ENCODE peak calls at places on chromosomes 12 and 14, in eight cellular contexts. One of them, this sample, is unnamed.

GRCh38 chr14:68666899-68667298 is 126.0 kb downstream of the ZFP36L1 start:
- DNase-seq in lower lobe of right lung: no peak
- DNase-seq in suprapubic skin: no peak
- DNase-seq in OCI-LY7: no peak
- DNase-seq in fibroblast of lung: no peak
- DNase-seq in left ventricle myocardium inferior: no peak
- DNase-seq in IMR-90: no peak
- DNase-seq in brain microvascular endothelial cell: no peak
- DNase-seq in this sample: no peak

GRCh38 chr14:64060648-64061096 is 207.9 kb downstream of the SYNE2 start:
- DNase-seq in lower lobe of right lung: no peak
- DNase-seq in suprapubic skin: no peak
- DNase-seq in OCI-LY7: peak
- DNase-seq in fibroblast of lung: no peak
- DNase-seq in left ventricle myocardium inferior: no peak
- DNase-seq in IMR-90: no peak
- DNase-seq in brain microvascular endothelial cell: peak
- DNase-seq in this sample: peak

GRCh38 chr12:122064034-122064777 is 14.3 kb upstream of the MLXIP start:
- DNase-seq in lower lobe of right lung: peak
- DNase-seq in suprapubic skin: peak
- DNase-seq in OCI-LY7: peak
- DNase-seq in fibroblast of lung: peak
- DNase-seq in left ventricle myocardium inferior: peak
- DNase-seq in IMR-90: peak
- DNase-seq in brain microvascular endothelial cell: peak
- DNase-seq in this sample: peak

GRCh38 chr12:129423041-129423580 is 480.7 kb downstream of the TMEM132D start:
- DNase-seq in lower lobe of right lung: no peak
- DNase-seq in suprapubic skin: no peak
- DNase-seq in OCI-LY7: no peak
- DNase-seq in fibroblast of lung: no peak
- DNase-seq in left ventricle myocardium inferior: no peak
- DNase-seq in IMR-90: no peak
- DNase-seq in brain microvascular endothelial cell: no peak
- DNase-seq in this sample: no peak

GRCh38 chr14:65866906-65867305 is 454.4 kb downstream of the FUT8 start:
- DNase-seq in lower lobe of right lung: no peak
- DNase-seq in suprapubic skin: no peak
- DNase-seq in OCI-LY7: no peak
- DNase-seq in fibroblast of lung: no peak
- DNase-seq in left ventricle myocardium inferior: no peak
- DNase-seq in IMR-90: no peak
- DNase-seq in brain microvascular endothelial cell: no peak
- DNase-seq in this sample: no peak

GRCh38 chr14:74614508-74615495 is 2.8 kb upstream of the LTBP2 start:
- DNase-seq in lower lobe of right lung: no peak
- DNase-seq in suprapubic skin: no peak
- DNase-seq in OCI-LY7: no peak
- DNase-seq in fibroblast of lung: no peak
- DNase-seq in left ventricle myocardium inferior: no peak
- DNase-seq in IMR-90: no peak
- DNase-seq in brain microvascular endothelial cell: peak
- DNase-seq in this sample: no peak

GRCh38 chr14:45253754-45254300 is 825 bp upstream of the MIS18BP1 start:
- DNase-seq in lower lobe of right lung: peak
- DNase-seq in suprapubic skin: no peak
- DNase-seq in OCI-LY7: no peak
- DNase-seq in fibroblast of lung: no peak
- DNase-seq in left ventricle myocardium inferior: peak
- DNase-seq in IMR-90: peak
- DNase-seq in brain microvascular endothelial cell: peak
- DNase-seq in this sample: peak

GRCh38 chr12:15278816-15279658 is 43.3 kb upstream of the PTPRO start:
- DNase-seq in lower lobe of right lung: peak
- DNase-seq in suprapubic skin: peak
- DNase-seq in OCI-LY7: no peak
- DNase-seq in fibroblast of lung: peak
- DNase-seq in left ventricle myocardium inferior: peak
- DNase-seq in IMR-90: peak
- DNase-seq in brain microvascular endothelial cell: peak
- DNase-seq in this sample: peak

GRCh38 chr14:93112891-93113677 is 2.6 kb downstream of the ITPK1 start:
- DNase-seq in lower lobe of right lung: peak
- DNase-seq in suprapubic skin: peak
- DNase-seq in OCI-LY7: peak
- DNase-seq in fibroblast of lung: peak
- DNase-seq in left ventricle myocardium inferior: peak
- DNase-seq in IMR-90: peak
- DNase-seq in brain microvascular endothelial cell: peak
- DNase-seq in this sample: no peak

GRCh38 chr12:109065154-109065852 is 12.9 kb downstream of the USP30 start:
- DNase-seq in lower lobe of right lung: no peak
- DNase-seq in suprapubic skin: no peak
- DNase-seq in OCI-LY7: no peak
- DNase-seq in fibroblast of lung: peak
- DNase-seq in left ventricle myocardium inferior: no peak
- DNase-seq in IMR-90: no peak
- DNase-seq in brain microvascular endothelial cell: no peak
- DNase-seq in this sample: no peak
- H3K27ac ChIP-seq in lower lobe of right lung: no peak
- H3K27ac ChIP-seq in suprapubic skin: no peak
- H3K27ac ChIP-seq in OCI-LY7: peak
- H3K27ac ChIP-seq in fibroblast of lung: no peak
- H3K27ac ChIP-seq in left ventricle myocardium inferior: no peak
- H3K27ac ChIP-seq in IMR-90: no peak
- H3K27ac ChIP-seq in brain microvascular endothelial cell: no peak
- H3K27ac ChIP-seq in this sample: no peak

GRCh38 chr14:21921453-21921852 is 247.8 kb upstream of the OR4E1 start:
- DNase-seq in lower lobe of right lung: no peak
- DNase-seq in suprapubic skin: no peak
- DNase-seq in OCI-LY7: no peak
- DNase-seq in fibroblast of lung: no peak
- DNase-seq in left ventricle myocardium inferior: no peak
- DNase-seq in IMR-90: no peak
- DNase-seq in brain microvascular endothelial cell: no peak
- DNase-seq in this sample: no peak

GRCh38 chr14:21923820-21924219 is 250.2 kb upstream of the OR4E1 start:
- DNase-seq in lower lobe of right lung: no peak
- DNase-seq in suprapubic skin: no peak
- DNase-seq in OCI-LY7: peak
- DNase-seq in fibroblast of lung: no peak
- DNase-seq in left ventricle myocardium inferior: no peak
- DNase-seq in IMR-90: no peak
- DNase-seq in brain microvascular endothelial cell: no peak
- DNase-seq in this sample: no peak

DNA sequence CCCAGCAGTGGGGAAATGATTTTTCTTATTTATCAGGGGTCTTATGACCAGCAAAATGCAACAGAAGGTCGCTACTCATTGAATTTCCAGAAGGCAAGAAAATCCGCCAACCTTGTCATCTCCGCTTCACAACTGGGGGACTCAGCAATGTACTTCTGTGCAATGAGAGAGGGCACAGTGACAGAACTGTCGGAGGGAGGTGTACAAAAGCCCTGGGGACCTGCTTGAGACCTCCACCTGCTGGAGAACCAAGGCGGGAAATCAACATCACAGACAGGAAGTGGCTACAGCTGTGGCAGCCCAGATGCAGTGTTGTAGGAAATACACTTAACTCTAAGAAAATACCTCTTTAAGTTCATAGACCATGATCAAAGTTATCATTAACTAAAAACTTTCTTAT is 250.9 kb upstream of the OR4E1 start:
- DNase-seq in lower lobe of right lung: no peak
- DNase-seq in suprapubic skin: no peak
- DNase-seq in OCI-LY7: peak
- DNase-seq in fibroblast of lung: no peak
- DNase-seq in left ventricle myocardium inferior: no peak
- DNase-seq in IMR-90: no peak
- DNase-seq in brain microvascular endothelial cell: no peak
- DNase-seq in this sample: no peak
- TF ChIP-seq CTCF in lower lobe of right lung: no peak
- TF ChIP-seq CTCF in suprapubic skin: no peak
- TF ChIP-seq CTCF in OCI-LY7: peak
- TF ChIP-seq CTCF in fibroblast of lung: no peak
- TF ChIP-seq CTCF in left ventricle myocardium inferior: no peak
- TF ChIP-seq CTCF in IMR-90: no peak
- TF ChIP-seq CTCF in brain microvascular endothelial cell: no peak
- TF ChIP-seq CTCF in this sample: no peak

DNA sequence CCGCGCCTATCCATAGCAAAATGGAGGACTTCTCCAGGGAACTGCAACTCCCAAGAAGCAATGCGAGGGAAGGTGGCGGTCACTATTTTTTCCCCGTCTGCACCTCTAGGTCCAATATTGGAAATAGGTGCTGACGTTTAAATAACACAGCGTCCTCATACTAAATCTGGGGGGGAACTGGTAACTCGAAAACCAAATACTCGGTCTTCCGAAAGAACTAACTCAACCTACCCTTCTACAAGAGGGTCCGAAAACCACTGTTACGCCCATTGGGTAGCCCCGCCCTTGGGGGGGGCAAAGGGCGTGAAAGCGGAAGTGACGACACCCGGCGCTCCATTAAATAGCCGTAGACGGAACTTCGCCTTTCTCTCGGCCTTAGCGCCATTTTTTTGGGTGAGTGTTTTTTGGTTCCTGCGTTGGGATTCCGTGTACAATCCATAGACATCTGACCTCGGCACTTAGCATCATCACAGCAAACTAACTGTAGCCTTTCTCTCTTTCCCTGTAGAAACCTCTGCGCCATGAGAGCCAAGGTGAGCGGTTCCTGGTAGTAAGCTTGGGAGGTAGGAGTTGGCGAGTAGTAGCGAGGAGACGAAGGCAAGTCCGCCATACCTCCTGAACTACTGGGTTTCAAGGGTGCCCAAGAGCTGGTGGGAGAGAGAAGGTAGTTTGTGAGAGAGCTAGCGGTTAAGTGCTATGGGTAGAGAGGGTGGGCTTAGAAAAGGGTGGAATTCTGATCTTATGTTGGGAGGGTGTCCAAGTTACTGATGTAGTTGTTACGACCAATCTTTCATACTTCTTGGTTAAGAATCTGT is at the start of gene RPL41:
- DNase-seq in lower lobe of right lung: peak
- DNase-seq in suprapubic skin: peak
- DNase-seq in OCI-LY7: peak
- DNase-seq in fibroblast of lung: peak
- DNase-seq in left ventricle myocardium inferior: peak
- DNase-seq in IMR-90: peak
- DNase-seq in brain microvascular endothelial cell: peak
- DNase-seq in this sample: peak
- H3K27ac ChIP-seq in lower lobe of right lung: peak
- H3K27ac ChIP-seq in suprapubic skin: peak
- H3K27ac ChIP-seq in OCI-LY7: peak
- H3K27ac ChIP-seq in fibroblast of lung: peak
- H3K27ac ChIP-seq in left ventricle myocardium inferior: peak
- H3K27ac ChIP-seq in IMR-90: peak
- H3K27ac ChIP-seq in brain microvascular endothelial cell: peak
- H3K27ac ChIP-seq in this sample: peak

DNA sequence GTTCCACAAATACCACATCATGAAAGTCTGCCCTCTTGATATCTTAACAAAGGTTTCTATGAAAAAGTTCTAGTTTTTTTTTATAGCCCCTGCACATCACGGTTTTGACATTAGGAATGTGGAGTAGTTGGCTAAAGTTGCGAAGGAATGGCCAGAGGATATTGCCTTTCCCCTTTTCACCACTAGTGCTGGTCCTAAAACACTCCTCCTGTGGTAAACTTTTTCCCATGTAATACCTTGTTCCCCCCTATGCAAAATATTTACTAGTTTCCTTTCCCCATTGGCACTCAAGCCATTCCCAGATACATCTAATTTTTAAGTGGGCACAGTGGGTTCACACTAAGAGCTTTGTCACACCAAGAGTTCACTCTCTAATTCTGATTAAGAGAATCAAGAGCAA is 33.4 kb downstream of the R3HDM2 start:
- DNase-seq in lower lobe of right lung: no peak
- DNase-seq in suprapubic skin: no peak
- DNase-seq in OCI-LY7: no peak
- DNase-seq in fibroblast of lung: no peak
- DNase-seq in left ventricle myocardium inferior: no peak
- DNase-seq in IMR-90: no peak
- DNase-seq in brain microvascular endothelial cell: no peak
- DNase-seq in this sample: no peak
- TF ChIP-seq CTCF in lower lobe of right lung: no peak
- TF ChIP-seq CTCF in suprapubic skin: no peak
- TF ChIP-seq CTCF in OCI-LY7: no peak
- TF ChIP-seq CTCF in fibroblast of lung: no peak
- TF ChIP-seq CTCF in left ventricle myocardium inferior: no peak
- TF ChIP-seq CTCF in IMR-90: no peak
- TF ChIP-seq CTCF in brain microvascular endothelial cell: no peak
- TF ChIP-seq CTCF in this sample: no peak

GRCh38 chr12:23484238-23484637 is 465.2 kb downstream of the SOX5 start:
- DNase-seq in lower lobe of right lung: no peak
- DNase-seq in suprapubic skin: no peak
- DNase-seq in OCI-LY7: no peak
- DNase-seq in fibroblast of lung: peak
- DNase-seq in left ventricle myocardium inferior: no peak
- DNase-seq in IMR-90: no peak
- DNase-seq in brain microvascular endothelial cell: no peak
- DNase-seq in this sample: no peak
- H3K27ac ChIP-seq in lower lobe of right lung: no peak
- H3K27ac ChIP-seq in suprapubic skin: no peak
- H3K27ac ChIP-seq in OCI-LY7: no peak
- H3K27ac ChIP-seq in fibroblast of lung: no peak
- H3K27ac ChIP-seq in left ventricle myocardium inferior: no peak
- H3K27ac ChIP-seq in IMR-90: no peak
- H3K27ac ChIP-seq in brain microvascular endothelial cell: no peak
- H3K27ac ChIP-seq in this sample: no peak

DNA sequence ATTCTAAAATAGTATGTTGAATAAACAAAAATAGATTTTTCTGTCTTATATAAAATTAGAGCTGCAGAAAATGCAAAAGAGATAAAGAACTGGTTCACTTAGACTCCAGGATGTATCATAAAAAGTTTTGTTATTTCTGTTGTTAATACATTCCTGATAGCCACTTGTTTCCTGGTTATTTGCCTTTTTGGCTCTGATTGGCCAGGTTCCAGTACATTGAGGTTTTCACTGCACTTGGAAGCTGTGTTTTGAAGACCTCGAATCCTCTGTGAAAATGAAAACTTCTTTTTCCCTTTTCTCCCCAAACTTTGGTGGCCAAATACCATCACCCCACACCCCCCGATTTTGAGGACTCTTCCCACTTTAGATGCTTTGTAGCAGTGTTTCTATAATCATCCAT is 525.3 kb downstream of the MED13L start:
- DNase-seq in lower lobe of right lung: no peak
- DNase-seq in suprapubic skin: no peak
- DNase-seq in OCI-LY7: no peak
- DNase-seq in fibroblast of lung: peak
- DNase-seq in left ventricle myocardium inferior: no peak
- DNase-seq in IMR-90: peak
- DNase-seq in brain microvascular endothelial cell: peak
- DNase-seq in this sample: no peak
- TF ChIP-seq CTCF in lower lobe of right lung: no peak
- TF ChIP-seq CTCF in suprapubic skin: no peak
- TF ChIP-seq CTCF in OCI-LY7: no peak
- TF ChIP-seq CTCF in fibroblast of lung: no peak
- TF ChIP-seq CTCF in left ventricle myocardium inferior: no peak
- TF ChIP-seq CTCF in IMR-90: no peak
- TF ChIP-seq CTCF in brain microvascular endothelial cell: no peak
- TF ChIP-seq CTCF in this sample: no peak

GRCh38 chr12:6123258-6123657 is 1.2 kb downstream of the VWF start:
- DNase-seq in lower lobe of right lung: no peak
- DNase-seq in suprapubic skin: no peak
- DNase-seq in OCI-LY7: no peak
- DNase-seq in fibroblast of lung: no peak
- DNase-seq in left ventricle myocardium inferior: no peak
- DNase-seq in IMR-90: no peak
- DNase-seq in brain microvascular endothelial cell: no peak
- DNase-seq in this sample: no peak
- H3K27ac ChIP-seq in lower lobe of right lung: peak
- H3K27ac ChIP-seq in suprapubic skin: peak
- H3K27ac ChIP-seq in OCI-LY7: no peak
- H3K27ac ChIP-seq in fibroblast of lung: no peak
- H3K27ac ChIP-seq in left ventricle myocardium inferior: peak
- H3K27ac ChIP-seq in IMR-90: no peak
- H3K27ac ChIP-seq in brain microvascular endothelial cell: no peak
- H3K27ac ChIP-seq in this sample: no peak